ENCODE peak calls at places on chromosomes 11 and 22, in seven cellular contexts. One of them, this sample, is unnamed.

GRCh38 chr22:41870786-41871185 is 37.9 kb downstream of the SREBF2 start:
- DNase-seq in AG10803: no peak
- DNase-seq in IMR-90: no peak
- DNase-seq in sigmoid colon: no peak
- DNase-seq in neural progenitor cell: no peak
- DNase-seq in spleen: no peak
- DNase-seq in brain microvascular endothelial cell: no peak
- DNase-seq in this sample: no peak

GRCh38 chr11:134518616-134519389 is 106.8 kb upstream of the B3GAT1 start:
- DNase-seq in AG10803: no peak
- DNase-seq in IMR-90: no peak
- DNase-seq in sigmoid colon: peak
- DNase-seq in neural progenitor cell: no peak
- DNase-seq in spleen: peak
- DNase-seq in brain microvascular endothelial cell: no peak
- DNase-seq in this sample: no peak

GRCh38 chr11:128399186-128399585 is 188.2 kb downstream of the ETS1 start:
- DNase-seq in AG10803: peak
- DNase-seq in IMR-90: peak
- DNase-seq in sigmoid colon: no peak
- DNase-seq in neural progenitor cell: no peak
- DNase-seq in spleen: no peak
- DNase-seq in brain microvascular endothelial cell: peak
- DNase-seq in this sample: no peak

GRCh38 chr22:22058649-22059475 is 76.3 kb upstream of the TOP3B start:
- DNase-seq in AG10803: no peak
- DNase-seq in IMR-90: no peak
- DNase-seq in sigmoid colon: no peak
- DNase-seq in neural progenitor cell: no peak
- DNase-seq in spleen: no peak
- DNase-seq in brain microvascular endothelial cell: no peak
- DNase-seq in this sample: no peak

GRCh38 chr22:37098976-37099577 is 10.4 kb downstream of the TMPRSS6 start:
- DNase-seq in AG10803: no peak
- DNase-seq in IMR-90: no peak
- DNase-seq in sigmoid colon: no peak
- DNase-seq in neural progenitor cell: peak
- DNase-seq in spleen: no peak
- DNase-seq in brain microvascular endothelial cell: no peak
- DNase-seq in this sample: no peak

GRCh38 chr11:117843666-117844484 is 19.3 kb upstream of the FXYD2 start:
- DNase-seq in AG10803: peak
- DNase-seq in IMR-90: peak
- DNase-seq in sigmoid colon: peak
- DNase-seq in neural progenitor cell: peak
- DNase-seq in spleen: peak
- DNase-seq in brain microvascular endothelial cell: peak
- DNase-seq in this sample: peak

GRCh38 chr22:46153930-46154329 is 3.6 kb downstream of the PPARA start:
- DNase-seq in AG10803: no peak
- DNase-seq in IMR-90: no peak
- DNase-seq in sigmoid colon: no peak
- DNase-seq in neural progenitor cell: no peak
- DNase-seq in spleen: no peak
- DNase-seq in brain microvascular endothelial cell: no peak
- DNase-seq in this sample: peak

GRCh38 chr11:128567130-128567529 is 20.2 kb downstream of the ETS1 start:
- DNase-seq in AG10803: no peak
- DNase-seq in IMR-90: no peak
- DNase-seq in sigmoid colon: no peak
- DNase-seq in neural progenitor cell: no peak
- DNase-seq in spleen: no peak
- DNase-seq in brain microvascular endothelial cell: no peak
- DNase-seq in this sample: no peak

GRCh38 chr11:15711311-15711710 is 596.6 kb downstream of the INSC start:
- DNase-seq in AG10803: no peak
- DNase-seq in IMR-90: no peak
- DNase-seq in sigmoid colon: no peak
- DNase-seq in neural progenitor cell: peak
- DNase-seq in spleen: no peak
- DNase-seq in brain microvascular endothelial cell: no peak
- DNase-seq in this sample: no peak

GRCh38 chr22:27099896-27100295 is 442.5 kb downstream of the MIAT start:
- DNase-seq in AG10803: no peak
- DNase-seq in IMR-90: no peak
- DNase-seq in sigmoid colon: no peak
- DNase-seq in neural progenitor cell: peak
- DNase-seq in spleen: no peak
- DNase-seq in brain microvascular endothelial cell: no peak
- DNase-seq in this sample: no peak

GRCh38 chr11:382081-382643 is 11.8 kb upstream of the PKP3 start:
- DNase-seq in AG10803: no peak
- DNase-seq in IMR-90: no peak
- DNase-seq in sigmoid colon: no peak
- DNase-seq in neural progenitor cell: no peak
- DNase-seq in spleen: no peak
- DNase-seq in brain microvascular endothelial cell: no peak
- DNase-seq in this sample: no peak
- TF ChIP-seq CTCF in AG10803: no peak
- TF ChIP-seq CTCF in IMR-90: no peak
- TF ChIP-seq CTCF in sigmoid colon: no peak
- TF ChIP-seq CTCF in neural progenitor cell: no peak
- TF ChIP-seq CTCF in spleen: no peak
- TF ChIP-seq CTCF in brain microvascular endothelial cell: no peak
- TF ChIP-seq CTCF in this sample: no peak

DNA sequence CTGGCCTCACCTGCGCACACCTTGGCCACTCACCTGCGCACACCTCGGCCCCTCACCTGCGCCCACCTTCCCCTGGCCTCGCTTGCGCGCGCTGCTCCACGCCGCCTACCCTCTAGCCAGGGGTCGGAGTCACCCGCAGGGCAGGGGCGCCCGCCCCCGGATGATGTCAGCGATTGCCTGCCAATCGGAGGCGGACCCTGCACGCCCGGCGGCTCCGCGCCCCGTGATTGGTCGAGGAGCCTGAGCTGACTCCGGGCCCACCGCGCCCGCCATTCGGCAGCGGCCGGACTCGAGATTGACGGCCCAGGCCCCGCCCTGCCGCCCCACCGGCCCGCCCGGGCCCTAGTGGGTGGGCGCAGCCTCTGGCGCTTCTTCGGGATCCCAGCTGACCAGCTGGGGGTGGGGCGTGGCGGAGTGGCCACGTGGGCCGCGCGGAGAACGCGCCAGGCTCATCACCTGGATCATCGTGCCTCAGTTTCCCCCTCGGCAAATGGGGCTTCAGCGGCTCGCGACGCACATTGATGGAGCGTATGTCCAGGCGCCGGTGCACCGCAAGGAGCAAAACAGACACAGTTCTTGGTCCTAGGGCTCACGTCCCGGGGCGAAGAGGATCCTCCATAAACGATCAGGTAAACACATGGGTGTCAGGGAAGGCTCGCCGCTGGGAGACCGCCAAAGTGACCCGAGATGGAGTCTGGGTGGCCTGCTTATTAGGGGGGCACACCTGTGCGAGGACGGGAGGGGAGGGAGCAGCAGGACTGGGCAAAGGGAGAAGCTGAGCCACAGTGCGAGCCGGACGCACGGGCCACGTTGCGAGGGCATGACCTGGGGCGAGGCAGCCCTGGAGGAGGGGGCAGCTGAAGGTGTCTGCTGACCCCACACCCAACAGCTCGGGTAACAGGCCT is at the start of gene DHCR7:
- DNase-seq in AG10803: peak
- DNase-seq in IMR-90: peak
- DNase-seq in sigmoid colon: peak
- DNase-seq in neural progenitor cell: peak
- DNase-seq in spleen: peak
- DNase-seq in brain microvascular endothelial cell: peak
- DNase-seq in this sample: peak
- H3K4me3 ChIP-seq in AG10803: peak
- H3K4me3 ChIP-seq in IMR-90: peak
- H3K4me3 ChIP-seq in sigmoid colon: peak
- H3K4me3 ChIP-seq in neural progenitor cell: peak
- H3K4me3 ChIP-seq in spleen: peak
- H3K4me3 ChIP-seq in brain microvascular endothelial cell: peak
- H3K4me3 ChIP-seq in this sample: peak

GRCh38 chr11:104333977-104334376 is 170.0 kb upstream of the PDGFD start:
- DNase-seq in AG10803: no peak
- DNase-seq in IMR-90: no peak
- DNase-seq in sigmoid colon: no peak
- DNase-seq in neural progenitor cell: no peak
- DNase-seq in spleen: no peak
- DNase-seq in brain microvascular endothelial cell: no peak
- DNase-seq in this sample: no peak
- TF ChIP-seq CTCF in AG10803: peak
- TF ChIP-seq CTCF in IMR-90: peak
- TF ChIP-seq CTCF in sigmoid colon: no peak
- TF ChIP-seq CTCF in neural progenitor cell: peak
- TF ChIP-seq CTCF in spleen: no peak
- TF ChIP-seq CTCF in brain microvascular endothelial cell: peak
- TF ChIP-seq CTCF in this sample: peak

GRCh38 chr11:2903672-2904011 is 18.1 kb upstream of the CDKN1C start:
- DNase-seq in AG10803: no peak
- DNase-seq in IMR-90: no peak
- DNase-seq in sigmoid colon: no peak
- DNase-seq in neural progenitor cell: no peak
- DNase-seq in spleen: no peak
- DNase-seq in brain microvascular endothelial cell: no peak
- DNase-seq in this sample: no peak
- H3K4me3 ChIP-seq in AG10803: no peak
- H3K4me3 ChIP-seq in IMR-90: no peak
- H3K4me3 ChIP-seq in sigmoid colon: no peak
- H3K4me3 ChIP-seq in neural progenitor cell: no peak
- H3K4me3 ChIP-seq in spleen: no peak
- H3K4me3 ChIP-seq in brain microvascular endothelial cell: no peak
- H3K4me3 ChIP-seq in this sample: no peak

GRCh38 chr11:10750838-10751580 is at the start of gene CTR9:
- DNase-seq in AG10803: peak
- DNase-seq in IMR-90: peak
- DNase-seq in sigmoid colon: peak
- DNase-seq in neural progenitor cell: peak
- DNase-seq in spleen: peak
- DNase-seq in brain microvascular endothelial cell: peak
- DNase-seq in this sample: peak
- TF ChIP-seq CTCF in AG10803: peak
- TF ChIP-seq CTCF in IMR-90: peak
- TF ChIP-seq CTCF in sigmoid colon: no peak
- TF ChIP-seq CTCF in neural progenitor cell: peak
- TF ChIP-seq CTCF in spleen: no peak
- TF ChIP-seq CTCF in brain microvascular endothelial cell: peak
- TF ChIP-seq CTCF in this sample: peak

GRCh38 chr11:57483570-57483934 is 23.2 kb downstream of the RTN4RL2 start:
- DNase-seq in AG10803: no peak
- DNase-seq in IMR-90: no peak
- DNase-seq in sigmoid colon: no peak
- DNase-seq in neural progenitor cell: no peak
- DNase-seq in spleen: no peak
- DNase-seq in brain microvascular endothelial cell: no peak
- DNase-seq in this sample: no peak
- H3K4me3 ChIP-seq in AG10803: no peak
- H3K4me3 ChIP-seq in IMR-90: no peak
- H3K4me3 ChIP-seq in sigmoid colon: no peak
- H3K4me3 ChIP-seq in neural progenitor cell: peak
- H3K4me3 ChIP-seq in spleen: no peak
- H3K4me3 ChIP-seq in brain microvascular endothelial cell: no peak
- H3K4me3 ChIP-seq in this sample: no peak

DNA sequence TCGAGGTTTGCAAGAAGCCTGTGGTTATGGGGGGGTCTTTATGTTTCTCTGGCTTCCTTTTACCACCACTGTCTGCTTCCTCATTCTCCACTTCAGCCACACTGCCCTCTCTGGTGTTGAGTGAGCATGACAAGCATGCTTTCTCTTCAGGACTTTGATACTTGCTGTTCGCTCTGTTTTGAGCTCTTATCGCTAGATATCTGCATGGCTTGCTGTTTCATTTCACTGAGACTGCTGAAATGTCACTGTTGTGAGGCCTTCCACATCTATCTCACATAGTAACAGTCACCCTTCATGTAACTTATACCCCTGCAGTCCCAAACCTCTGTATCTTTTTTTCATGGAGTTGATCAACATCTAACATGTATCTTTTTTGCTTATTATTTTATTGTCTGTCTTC is 59.8 kb downstream of the TMEM135 start:
- DNase-seq in AG10803: peak
- DNase-seq in IMR-90: peak
- DNase-seq in sigmoid colon: no peak
- DNase-seq in neural progenitor cell: peak
- DNase-seq in spleen: no peak
- DNase-seq in brain microvascular endothelial cell: peak
- DNase-seq in this sample: no peak
- TF ChIP-seq CTCF in AG10803: peak
- TF ChIP-seq CTCF in IMR-90: peak
- TF ChIP-seq CTCF in sigmoid colon: peak
- TF ChIP-seq CTCF in neural progenitor cell: peak
- TF ChIP-seq CTCF in spleen: peak
- TF ChIP-seq CTCF in brain microvascular endothelial cell: peak
- TF ChIP-seq CTCF in this sample: peak

DNA sequence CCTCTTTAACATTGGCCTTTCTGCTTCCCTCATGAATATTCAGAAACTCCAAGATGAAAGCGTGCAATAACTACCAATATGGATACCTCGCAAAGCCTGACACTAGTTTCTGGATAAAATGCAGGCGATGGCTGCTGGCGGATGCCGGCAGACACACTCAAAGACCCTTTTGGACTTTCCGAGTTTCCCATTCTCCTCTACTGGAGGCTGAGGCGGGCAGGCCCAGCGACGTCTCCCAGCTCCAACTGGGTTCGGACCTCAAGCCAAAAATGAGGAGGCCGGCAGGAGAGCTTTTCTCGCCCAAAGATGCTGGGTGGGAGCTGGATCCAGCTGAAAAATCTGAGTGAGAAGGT is 376 bp upstream of the FEZ1 start:
- DNase-seq in AG10803: no peak
- DNase-seq in IMR-90: no peak
- DNase-seq in sigmoid colon: no peak
- DNase-seq in neural progenitor cell: peak
- DNase-seq in spleen: no peak
- DNase-seq in brain microvascular endothelial cell: no peak
- DNase-seq in this sample: no peak
- H3K4me3 ChIP-seq in AG10803: peak
- H3K4me3 ChIP-seq in IMR-90: peak
- H3K4me3 ChIP-seq in sigmoid colon: peak
- H3K4me3 ChIP-seq in neural progenitor cell: peak
- H3K4me3 ChIP-seq in spleen: no peak
- H3K4me3 ChIP-seq in brain microvascular endothelial cell: peak
- H3K4me3 ChIP-seq in this sample: peak